ENCODE peak calls at places on chromosomes 3 and 15, in five cellular contexts. Y is dorsolateral prefrontal cortex; Q is EH; R is AG08395; S is stimulated activated CD8-positive, alpha-beta memory T cell treated with anti-CD3 and anti-CD28 coated beads, Interleukin-15, amount 100 ng/mL, for 24 hours. U is an unnamed sample.

GRCh38 chr3:188432826-188433525 is 279.0 kb downstream of the LPP start:
- DNase-seq in Y (no peak), Q (peak; percentile 55), R (no peak), S (no peak), U (no peak)

GRCh38 chr15:100687532-100688215 is 85.3 kb downstream of the ASB7 start:
- DNase-seq in Y (no peak), Q (peak; percentile 78), R (peak; percentile 68), S (no peak), U (no peak)

GRCh38 chr3:159766563-159767185 is 222.0 kb upstream of the IL12A start:
- DNase-seq in Y (peak; percentile 12), Q (peak; percentile 62), R (peak; percentile 53), S (no peak), U (no peak)

GRCh38 chr15:69498282-69498681 is 45.7 kb downstream of the RPLP1 start:
- DNase-seq in Y (no peak), Q (no peak), R (no peak), S (no peak), U (no peak)

GRCh38 chr15:67177750-67178149 is 76.7 kb downstream of the AAGAB start:
- DNase-seq in Y (no peak), Q (peak; percentile 64), R (peak; percentile 47), S (no peak), U (no peak)

GRCh38 chr3:196694941-196695848 is 16.9 kb downstream of the CEP19 start:
- DNase-seq in Y (no peak), Q (no peak), R (no peak), S (no peak), U (no peak)

GRCh38 chr15:81038975-81039607 is 38.4 kb downstream of the TLNRD1 start:
- DNase-seq in Y (no peak), Q (peak; percentile 13), R (no peak), S (no peak), U (no peak)

GRCh38 chr3:21326704-21327103 is 424.3 kb downstream of the ZNF385D start:
- DNase-seq in Y (no peak), Q (peak; percentile 87), R (peak; percentile 31), S (no peak), U (no peak)

GRCh38 chr15:89680282-89680873 is 1.2 kb upstream of the PLIN1 start:
- DNase-seq in Y (no peak), Q (peak; percentile 67), R (peak; percentile 70), S (no peak), U (no peak)

GRCh38 chr3:189567322-189567721 is 63.9 kb upstream of the TP63 start:
- DNase-seq in Y (no peak), Q (no peak), R (no peak), S (no peak), U (no peak)

GRCh38 chr3:52196977-52197376 is 983 bp upstream of the ALAS1 start:
- DNase-seq in Y (no peak), Q (no peak), R (no peak), S (no peak), U (no peak)

GRCh38 chr3:32743934-32744333 is 58.9 kb downstream of the CNOT10 start:
- DNase-seq in Y (no peak), Q (peak; percentile 38), R (no peak), S (no peak), U (no peak)

GRCh38 chr3:127959873-127960272 is 44.8 kb downstream of the KBTBD12 start:
- DNase-seq in Y (peak; percentile 23), Q (peak; percentile 38), R (peak; percentile 20), S (no peak), U (peak; percentile 22)

GRCh38 chr3:130621824-130622223 is 104.8 kb downstream of the COL6A6 start:
- DNase-seq in Y (no peak), Q (no peak), R (no peak), S (no peak), U (no peak)

GRCh38 chr3:148315756-148316155 is 381.9 kb upstream of the AGTR1 start:
- DNase-seq in Y (no peak), Q (peak; percentile 13), R (no peak), S (no peak), U (no peak)

GRCh38 chr3:127064391-127065137 is 81.6 kb downstream of the PLXNA1 start:
- DNase-seq in Y (no peak), Q (peak; percentile 62), R (peak; percentile 88), S (no peak), U (no peak)

GRCh38 chr3:33211444-33211843 is 7.2 kb downstream of the SUSD5 start:
- DNase-seq in Y (no peak), Q (peak; percentile 97), R (peak; percentile 72), S (no peak), U (no peak)

GRCh38 chr3:185115371-185115770 is 37.5 kb downstream of the C3orf70 start:
- DNase-seq in Y (peak; percentile 49), Q (no peak), R (no peak), S (no peak), U (no peak)

GRCh38 chr15:85692873-85693272 is 101.9 kb downstream of the KLHL25 start:
- DNase-seq in Y (no peak), Q (no peak), R (no peak), S (no peak), U (no peak)

GRCh38 chr3:47496892-47497291 is 16.6 kb downstream of the ELP6 start:
- DNase-seq in Y (no peak), Q (no peak), R (no peak), S (no peak), U (no peak)

GRCh38 chr3:15506571-15506970 is 14.9 kb downstream of the COLQ start:
- DNase-seq in Y (no peak), Q (no peak), R (no peak), S (no peak), U (no peak)

GRCh38 chr3:104596551-104596950 is 770.2 kb upstream of the ALCAM start:
- DNase-seq in Y (no peak), Q (peak; percentile 61), R (peak; percentile 21), S (no peak), U (peak; percentile 31)

GRCh38 chr15:36601497-36601932 is 22.1 kb downstream of the CDIN1 start:
- DNase-seq in Y (no peak), Q (peak; percentile 93), R (peak; percentile 69), S (no peak), U (no peak)

GRCh38 chr3:189862385-189863023 is 231.3 kb downstream of the TP63 start:
- DNase-seq in Y (no peak), Q (peak; percentile 71), R (peak; percentile 54), S (no peak), U (no peak)

GRCh38 chr3:21729888-21730459 is 21.0 kb downstream of the ZNF385D start:
- DNase-seq in Y (no peak), Q (peak; percentile 77), R (peak; percentile 82), S (no peak), U (no peak)

GRCh38 chr3:72310028-72310987 is 525.4 kb upstream of the PROK2 start:
- DNase-seq in Y (no peak), Q (peak; percentile 95), R (peak; percentile 90), S (no peak), U (no peak)

GRCh38 chr15:73345658-73346057 is 23.1 kb downstream of the HCN4 start:
- DNase-seq in Y (no peak), Q (no peak), R (no peak), S (no peak), U (no peak)

GRCh38 chr15:31567861-31568260 is 241.2 kb downstream of the KLF13 start:
- DNase-seq in Y (no peak), Q (no peak), R (no peak), S (no peak), U (no peak)

GRCh38 chr15:31235298-31236183 is 91.1 kb upstream of the KLF13 start:
- DNase-seq in Y (peak; percentile 69), Q (peak; percentile 12), R (no peak), S (no peak), U (no peak)

GRCh38 chr3:119582178-119582577 is 2.9 kb downstream of the ADPRH start:
- DNase-seq in Y (no peak), Q (no peak), R (no peak), S (no peak), U (no peak)

GRCh38 chr3:189937302-189938255 is 183.1 kb downstream of the P3H2 start:
- DNase-seq in Y (no peak), Q (peak; percentile 100), R (peak; percentile 93), S (no peak), U (no peak)

GRCh38 chr3:114299421-114299820 is 5.6 kb downstream of the TIGIT start:
- DNase-seq in Y (no peak), Q (peak; percentile 47), R (peak; percentile 41), S (no peak), U (peak; percentile 18)

GRCh38 chr3:65625310-65625709 is 413.4 kb downstream of the MAGI1 start:
- DNase-seq in Y (no peak), Q (no peak), R (no peak), S (no peak), U (no peak)

GRCh38 chr3:125959317-125960065 is 9.5 kb upstream of the ROPN1B start:
- DNase-seq in Y (no peak), Q (no peak), R (no peak), S (no peak), U (no peak)

GRCh38 chr15:73575636-73576247 is 57.4 kb downstream of the NPTN start:
- DNase-seq in Y (peak; percentile 57), Q (peak; percentile 46), R (no peak), S (no peak), U (no peak)

GRCh38 chr3:38031022-38031994 is 1.9 kb upstream of the PLCD1 start:
- DNase-seq in Y (peak; percentile 37), Q (peak; percentile 51), R (peak; percentile 71), S (no peak), U (no peak)

GRCh38 chr3:43176666-43177065 is 70.8 kb upstream of the POMGNT2 start:
- DNase-seq in Y (peak; percentile 79), Q (peak; percentile 40), R (no peak), S (no peak), U (no peak)

GRCh38 chr3:10164546-10165393 is at the start of gene IRAK2:
- DNase-seq in Y (peak; percentile 71), Q (peak; percentile 73), R (peak; percentile 88), S (peak; percentile 40), U (no peak)

GRCh38 chr3:194003128-194004057 is 132.6 kb upstream of the HES1 start:
- DNase-seq in Y (no peak), Q (peak; percentile 97), R (peak; percentile 90), S (no peak), U (no peak)

GRCh38 chr3:167253037-167253436 is 127.1 kb downstream of the ZBBX start:
- DNase-seq in Y (no peak), Q (no peak), R (no peak), S (no peak), U (no peak)

U was measured in iPS DF 6.9.